ENCODE peak calls at places on chromosomes 13 and 19, in five cellular contexts. One of them, this sample, is unnamed.

GRCh38 chr19:16527971-16528521 is 14.2 kb downstream of the CHERP start:
- DNase-seq in esophagus squamous epithelium: no peak
- DNase-seq in transverse colon: no peak
- DNase-seq in IMR-90: no peak
- DNase-seq in gastrocnemius medialis: no peak
- DNase-seq in this sample: no peak

GRCh38 chr13:26968431-26969335 is 202.9 kb downstream of the USP12 start:
- DNase-seq in esophagus squamous epithelium: no peak
- DNase-seq in transverse colon: peak
- DNase-seq in IMR-90: peak
- DNase-seq in gastrocnemius medialis: no peak
- DNase-seq in this sample: peak

GRCh38 chr13:31540316-31540715 is 199.0 kb upstream of the RXFP2 start:
- DNase-seq in esophagus squamous epithelium: no peak
- DNase-seq in transverse colon: no peak
- DNase-seq in IMR-90: no peak
- DNase-seq in gastrocnemius medialis: no peak
- DNase-seq in this sample: no peak

GRCh38 chr19:15282311-15282705 is 50.0 kb downstream of the BRD4 start:
- DNase-seq in esophagus squamous epithelium: no peak
- DNase-seq in transverse colon: no peak
- DNase-seq in IMR-90: no peak
- DNase-seq in gastrocnemius medialis: no peak
- DNase-seq in this sample: no peak

GRCh38 chr19:1133471-1133929 is 29.7 kb downstream of the GPX4 start:
- DNase-seq in esophagus squamous epithelium: peak
- DNase-seq in transverse colon: peak
- DNase-seq in IMR-90: no peak
- DNase-seq in gastrocnemius medialis: no peak
- DNase-seq in this sample: no peak

GRCh38 chr13:102220681-102221228 is 181.1 kb downstream of the FGF14 start:
- DNase-seq in esophagus squamous epithelium: no peak
- DNase-seq in transverse colon: no peak
- DNase-seq in IMR-90: no peak
- DNase-seq in gastrocnemius medialis: no peak
- DNase-seq in this sample: no peak

GRCh38 chr19:1400281-1401137 is 833 bp downstream of the GAMT start:
- DNase-seq in esophagus squamous epithelium: no peak
- DNase-seq in transverse colon: no peak
- DNase-seq in IMR-90: no peak
- DNase-seq in gastrocnemius medialis: peak
- DNase-seq in this sample: peak

GRCh38 chr13:94346261-94347019 is 133.0 kb downstream of the DCT start:
- DNase-seq in esophagus squamous epithelium: no peak
- DNase-seq in transverse colon: no peak
- DNase-seq in IMR-90: no peak
- DNase-seq in gastrocnemius medialis: no peak
- DNase-seq in this sample: no peak

GRCh38 chr19:47274071-47274890 is at the start of gene INAFM1:
- DNase-seq in esophagus squamous epithelium: peak
- DNase-seq in transverse colon: peak
- DNase-seq in IMR-90: peak
- DNase-seq in gastrocnemius medialis: peak
- DNase-seq in this sample: peak

GRCh38 chr19:17424743-17425365 is 5.0 kb downstream of the MVB12A start:
- DNase-seq in esophagus squamous epithelium: no peak
- DNase-seq in transverse colon: no peak
- DNase-seq in IMR-90: peak
- DNase-seq in gastrocnemius medialis: no peak
- DNase-seq in this sample: no peak

GRCh38 chr19:44202470-44202869 is 9.9 kb upstream of the ZNF227 start:
- DNase-seq in esophagus squamous epithelium: no peak
- DNase-seq in transverse colon: no peak
- DNase-seq in IMR-90: peak
- DNase-seq in gastrocnemius medialis: no peak
- DNase-seq in this sample: no peak

GRCh38 chr13:90534617-90535340 is 812.7 kb upstream of the MIR17HG start:
- DNase-seq in esophagus squamous epithelium: no peak
- DNase-seq in transverse colon: no peak
- DNase-seq in IMR-90: no peak
- DNase-seq in gastrocnemius medialis: no peak
- DNase-seq in this sample: no peak

GRCh38 chr19:33904681-33905080 is 108.0 kb downstream of the KCTD15 start:
- DNase-seq in esophagus squamous epithelium: no peak
- DNase-seq in transverse colon: no peak
- DNase-seq in IMR-90: no peak
- DNase-seq in gastrocnemius medialis: no peak
- DNase-seq in this sample: no peak

GRCh38 chr13:21176982-21177284 is 475 bp downstream of the MRPL57 start:
- DNase-seq in esophagus squamous epithelium: no peak
- DNase-seq in transverse colon: no peak
- DNase-seq in IMR-90: no peak
- DNase-seq in gastrocnemius medialis: no peak
- DNase-seq in this sample: no peak

GRCh38 chr13:44050450-44051063 is 170.9 kb downstream of the LACC1 start:
- DNase-seq in esophagus squamous epithelium: no peak
- DNase-seq in transverse colon: no peak
- DNase-seq in IMR-90: peak
- DNase-seq in gastrocnemius medialis: no peak
- DNase-seq in this sample: no peak

GRCh38 chr13:51625555-51626345 is 41.5 kb downstream of the WDFY2 start:
- DNase-seq in esophagus squamous epithelium: no peak
- DNase-seq in transverse colon: no peak
- DNase-seq in IMR-90: no peak
- DNase-seq in gastrocnemius medialis: no peak
- DNase-seq in this sample: peak

GRCh38 chr13:76948139-76948538 is at the start of gene ACOD1:
- DNase-seq in esophagus squamous epithelium: no peak
- DNase-seq in transverse colon: no peak
- DNase-seq in IMR-90: no peak
- DNase-seq in gastrocnemius medialis: no peak
- DNase-seq in this sample: no peak

GRCh38 chr19:41352609-41353465 is 885 bp downstream of the TGFB1 start:
- DNase-seq in esophagus squamous epithelium: no peak
- DNase-seq in transverse colon: peak
- DNase-seq in IMR-90: peak
- DNase-seq in gastrocnemius medialis: peak
- DNase-seq in this sample: peak

GRCh38 chr19:29666634-29667389 is 1.6 kb downstream of the PLEKHF1 start:
- DNase-seq in esophagus squamous epithelium: no peak
- DNase-seq in transverse colon: peak
- DNase-seq in IMR-90: peak
- DNase-seq in gastrocnemius medialis: peak
- DNase-seq in this sample: peak

GRCh38 chr19:20968092-20968491 is 45.0 kb downstream of the ZNF85 start:
- DNase-seq in esophagus squamous epithelium: no peak
- DNase-seq in transverse colon: no peak
- DNase-seq in IMR-90: no peak
- DNase-seq in gastrocnemius medialis: no peak
- DNase-seq in this sample: no peak

GRCh38 chr13:60384911-60385310 is 12.1 kb upstream of the TDRD3 start:
- DNase-seq in esophagus squamous epithelium: no peak
- DNase-seq in transverse colon: no peak
- DNase-seq in IMR-90: no peak
- DNase-seq in gastrocnemius medialis: no peak
- DNase-seq in this sample: no peak

GRCh38 chr19:44718441-44719261 is 19.7 kb downstream of the CEACAM16 start:
- DNase-seq in esophagus squamous epithelium: no peak
- DNase-seq in transverse colon: peak
- DNase-seq in IMR-90: peak
- DNase-seq in gastrocnemius medialis: no peak
- DNase-seq in this sample: peak

DNA sequence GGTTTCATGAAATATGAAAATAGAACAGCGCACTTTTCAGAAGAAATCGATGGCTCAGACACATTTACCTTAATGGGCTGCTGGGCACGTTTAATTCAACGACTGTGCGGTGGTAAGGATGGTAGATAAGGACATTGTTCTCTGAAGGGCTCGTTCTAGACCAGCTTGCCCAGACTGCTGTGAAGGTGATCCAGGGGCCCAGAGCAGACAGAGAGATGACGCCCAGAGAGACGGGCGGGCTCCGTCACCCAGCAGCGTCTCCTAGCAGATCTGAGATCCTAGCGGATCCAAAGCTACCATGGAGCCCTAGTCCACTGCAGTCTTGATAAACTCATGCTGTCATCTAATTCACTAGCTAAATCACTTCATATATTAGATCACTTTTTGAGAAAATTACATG is 21.4 kb downstream of the COL4A2 start:
- DNase-seq in esophagus squamous epithelium: no peak
- DNase-seq in transverse colon: no peak
- DNase-seq in IMR-90: no peak
- DNase-seq in gastrocnemius medialis: no peak
- DNase-seq in this sample: no peak
- TF ChIP-seq POLR2A in esophagus squamous epithelium: no peak
- TF ChIP-seq POLR2A in transverse colon: no peak
- TF ChIP-seq POLR2A in IMR-90: no peak
- TF ChIP-seq POLR2A in gastrocnemius medialis: no peak
- TF ChIP-seq POLR2A in this sample: no peak

GRCh38 chr13:41130356-41130755 is 2.2 kb downstream of the KBTBD6 start:
- DNase-seq in esophagus squamous epithelium: no peak
- DNase-seq in transverse colon: no peak
- DNase-seq in IMR-90: peak
- DNase-seq in gastrocnemius medialis: no peak
- DNase-seq in this sample: no peak

GRCh38 chr13:41133951-41134350 is 1.3 kb upstream of the KBTBD6 start:
- DNase-seq in esophagus squamous epithelium: no peak
- DNase-seq in transverse colon: no peak
- DNase-seq in IMR-90: no peak
- DNase-seq in gastrocnemius medialis: no peak
- DNase-seq in this sample: no peak

GRCh38 chr13:41136396-41137031 is 3.9 kb upstream of the KBTBD6 start:
- DNase-seq in esophagus squamous epithelium: no peak
- DNase-seq in transverse colon: no peak
- DNase-seq in IMR-90: no peak
- DNase-seq in gastrocnemius medialis: no peak
- DNase-seq in this sample: no peak

GRCh38 chr13:41137241-41137640 is 4.6 kb upstream of the KBTBD6 start:
- DNase-seq in esophagus squamous epithelium: no peak
- DNase-seq in transverse colon: no peak
- DNase-seq in IMR-90: peak
- DNase-seq in gastrocnemius medialis: no peak
- DNase-seq in this sample: no peak

DNA sequence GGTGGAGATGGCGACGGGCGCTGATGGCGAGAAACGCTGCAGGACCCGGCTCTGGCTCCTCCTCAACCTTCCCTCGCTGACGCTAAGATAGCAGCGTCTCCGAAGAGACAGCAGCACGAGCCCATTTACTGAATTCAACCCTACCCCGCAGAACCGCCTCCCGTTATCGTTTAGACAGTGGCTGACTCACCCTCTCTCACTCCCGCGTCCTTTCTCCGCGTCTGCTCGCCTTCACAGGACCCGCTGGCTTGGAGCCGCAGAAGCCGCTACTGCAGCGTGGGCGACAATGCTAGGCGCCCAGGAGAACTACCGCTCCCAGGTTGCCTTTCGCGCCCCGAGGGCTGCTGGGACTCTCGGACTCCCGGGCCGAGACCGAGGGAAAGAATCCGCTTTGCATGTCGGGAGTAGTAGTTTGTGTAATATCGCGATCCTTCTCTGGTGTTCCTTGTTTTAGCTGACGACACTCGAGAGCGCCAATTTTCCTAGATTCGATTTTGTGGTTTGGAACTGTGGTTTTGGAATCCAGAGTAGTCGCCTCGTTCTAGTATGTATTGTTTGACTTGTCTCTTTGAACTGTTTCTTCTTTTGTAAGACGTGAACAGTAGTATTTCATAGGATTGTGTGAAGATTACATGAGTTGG is at the start of gene KBTBD6:
- DNase-seq in esophagus squamous epithelium: peak
- DNase-seq in transverse colon: peak
- DNase-seq in IMR-90: peak
- DNase-seq in gastrocnemius medialis: peak
- DNase-seq in this sample: peak
- TF ChIP-seq POLR2A in esophagus squamous epithelium: no peak
- TF ChIP-seq POLR2A in transverse colon: peak
- TF ChIP-seq POLR2A in IMR-90: peak
- TF ChIP-seq POLR2A in gastrocnemius medialis: peak
- TF ChIP-seq POLR2A in this sample: no peak

GRCh38 chr19:56562766-56563165 is 4.5 kb upstream of the ZNF470 start:
- DNase-seq in esophagus squamous epithelium: no peak
- DNase-seq in transverse colon: no peak
- DNase-seq in IMR-90: no peak
- DNase-seq in gastrocnemius medialis: no peak
- DNase-seq in this sample: no peak

GRCh38 chr19:56566904-56567273 is 379 bp upstream of the ZNF470 start:
- DNase-seq in esophagus squamous epithelium: no peak
- DNase-seq in transverse colon: peak
- DNase-seq in IMR-90: no peak
- DNase-seq in gastrocnemius medialis: no peak
- DNase-seq in this sample: peak

DNA sequence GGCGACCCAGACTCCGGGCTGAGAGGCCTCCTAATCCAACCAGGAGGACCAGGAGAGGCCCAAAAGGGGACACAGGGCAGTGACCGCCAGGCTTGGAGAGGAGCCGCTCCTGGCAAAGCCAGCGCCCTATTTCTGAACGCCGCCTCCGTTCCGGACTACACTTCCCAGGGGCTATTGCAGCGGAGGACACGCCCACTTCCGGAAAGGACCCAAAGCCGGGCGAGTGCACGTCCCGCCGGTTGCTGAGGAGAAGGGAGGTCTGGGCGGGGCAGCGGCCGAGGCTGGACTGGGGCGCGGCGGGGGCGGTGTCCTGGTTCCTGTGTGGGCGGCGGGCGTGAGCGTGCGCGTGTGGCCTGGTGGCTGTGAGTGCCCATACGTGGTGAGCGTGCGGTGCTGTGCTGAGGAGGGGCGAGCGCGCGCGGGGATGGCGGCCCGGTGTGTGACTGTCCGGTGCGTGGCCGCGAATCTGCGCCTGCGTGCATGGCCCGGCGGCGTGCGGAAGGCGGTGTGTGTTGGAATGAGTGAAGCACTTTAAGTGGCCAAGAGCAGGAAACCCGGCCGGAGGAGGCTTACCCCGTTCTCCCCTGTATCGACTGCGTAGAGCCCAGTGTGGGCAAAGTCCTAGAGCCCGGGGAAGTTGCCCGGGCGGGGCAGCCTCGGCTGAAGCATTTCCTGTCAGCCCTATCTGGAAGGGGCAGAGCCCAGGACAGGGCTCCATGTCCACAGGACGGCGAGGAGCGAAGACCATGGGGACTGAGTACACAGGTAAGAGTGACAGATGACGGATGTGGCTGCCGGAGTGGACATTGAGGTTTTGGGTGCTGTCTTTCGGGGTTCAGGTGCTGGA is at the start of gene ZNF470:
- DNase-seq in esophagus squamous epithelium: peak
- DNase-seq in transverse colon: peak
- DNase-seq in IMR-90: peak
- DNase-seq in gastrocnemius medialis: peak
- DNase-seq in this sample: peak
- TF ChIP-seq POLR2A in esophagus squamous epithelium: no peak
- TF ChIP-seq POLR2A in transverse colon: peak
- TF ChIP-seq POLR2A in IMR-90: no peak
- TF ChIP-seq POLR2A in gastrocnemius medialis: peak
- TF ChIP-seq POLR2A in this sample: no peak

DNA sequence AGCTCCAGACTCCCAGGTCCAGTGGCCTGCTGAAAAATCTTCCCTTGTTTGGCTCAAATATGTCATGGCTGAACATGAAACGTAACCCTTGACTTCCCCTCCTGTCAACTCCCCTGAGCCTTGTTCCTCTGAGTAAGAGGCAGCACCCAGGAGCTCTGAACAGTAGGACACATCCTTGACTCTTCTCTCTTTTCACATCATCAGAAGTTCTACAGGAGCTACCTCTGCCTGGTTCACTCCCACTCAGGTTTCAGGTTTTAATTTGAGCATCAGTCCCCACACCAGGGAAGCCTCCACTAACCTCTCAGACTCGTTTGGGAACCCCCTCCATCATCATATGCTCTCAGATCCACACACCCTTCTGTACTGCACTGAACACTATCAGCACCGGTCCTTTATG is 30.3 kb downstream of the ZNF823 start:
- DNase-seq in esophagus squamous epithelium: no peak
- DNase-seq in transverse colon: no peak
- DNase-seq in IMR-90: no peak
- DNase-seq in gastrocnemius medialis: no peak
- DNase-seq in this sample: no peak
- TF ChIP-seq POLR2A in esophagus squamous epithelium: no peak
- TF ChIP-seq POLR2A in transverse colon: no peak
- TF ChIP-seq POLR2A in IMR-90: no peak
- TF ChIP-seq POLR2A in gastrocnemius medialis: no peak
- TF ChIP-seq POLR2A in this sample: no peak